ENCODE peak calls at places on chromosomes 16 and 17, in four cellular contexts. J is K562, L is H1, K is GM12878. N is an unnamed sample.

GRCh38 chr17:75849304-75849695 is 5.1 kb upstream of the UNC13D start:
- DNase-seq in L (no peak), J (peak; percentile 68), K (no peak), N (no peak)

GRCh38 chr17:16378631-16379282 is 2.1 kb upstream of the UBB start:
- DNase-seq in K (no peak), L (no peak), J (peak; percentile 39), N (no peak)

GRCh38 chr16:21611178-21611545 is 11.8 kb downstream of the METTL9 start:
- DNase-seq in J (no peak), K (no peak), L (no peak), N (peak; percentile 65)

GRCh38 chr17:75518201-75518600 is 1.9 kb downstream of the TSEN54 start:
- DNase-seq in L (no peak), J (no peak), K (peak; percentile 28), N (no peak)

GRCh38 chr17:77345260-77345910 is 204.6 kb downstream of the SEC14L1 start:
- DNase-seq in L (no peak), K (no peak), J (no peak), N (no peak)

GRCh38 chr16:30355144-30355953 is at the start of gene CD2BP2:
- DNase-seq in J (peak; percentile 94), K (peak; percentile 93), L (peak; percentile 92), N (peak; percentile 100)

GRCh38 chr17:47978324-47978723 is 7.4 kb downstream of the CDK5RAP3 start:
- DNase-seq in L (peak; percentile 83), K (no peak), J (peak; percentile 83), N (peak; percentile 54)

GRCh38 chr16:27080870-27081269 is 14.1 kb downstream of the C16orf82 start:
- DNase-seq in K (no peak), J (peak; percentile 39), L (no peak), N (no peak)

GRCh38 chr17:46733837-46734516 is 84.5 kb downstream of the WNT3 start:
- DNase-seq in K (no peak), L (no peak), J (no peak), N (peak; percentile 69)

GRCh38 chr16:29899516-29900101 is at the start of gene SEZ6L2:
- DNase-seq in K (no peak), J (peak; percentile 77), L (peak; percentile 95), N (peak; percentile 86)

GRCh38 chr17:79023886-79024771 is at the start of gene C1QTNF1:
- DNase-seq in K (no peak), L (peak; percentile 77), J (peak; percentile 71), N (peak; percentile 38)

GRCh38 chr16:68362314-68362913 is 51.6 kb downstream of the PRMT7 start:
- DNase-seq in J (no peak), L (no peak), K (no peak), N (no peak)

GRCh38 chr16:80440691-80441090 is 100.1 kb upstream of the DYNLRB2 start:
- DNase-seq in L (no peak), K (no peak), J (no peak), N (no peak)

GRCh38 chr16:51392651-51393187 is 241.6 kb upstream of the SALL1 start:
- DNase-seq in L (peak; percentile 54), J (no peak), K (no peak), N (peak; percentile 85)

GRCh38 chr16:19382084-19382801 is 35.4 kb upstream of the TMC5 start:
- DNase-seq in L (no peak), K (no peak), J (no peak), N (no peak)

GRCh38 chr17:59093702-59094231 is 12.9 kb downstream of the TRIM37 start:
- DNase-seq in J (no peak), L (no peak), K (no peak), N (peak; percentile 97)

GRCh38 chr17:66787914-66788313 is 47.0 kb upstream of the CACNG5 start:
- DNase-seq in L (no peak), J (no peak), K (no peak), N (no peak)

GRCh38 chr17:61307905-61308886 is 91.4 kb upstream of the TBX2 start:
- DNase-seq in K (no peak), J (no peak), L (no peak), N (peak; percentile 99)

GRCh38 chr17:76468634-76469010 is 1.2 kb downstream of the AANAT start:
- DNase-seq in K (no peak), J (no peak), L (no peak), N (no peak)

GRCh38 chr17:32283745-32284207 is 18.1 kb downstream of the RHBDL3 start:
- DNase-seq in K (no peak), L (no peak), J (peak; percentile 59), N (peak; percentile 72)

GRCh38 chr16:3149630-3150345 is 15.0 kb downstream of the ZNF213 start:
- DNase-seq in J (peak; percentile 82), L (peak; percentile 87), K (no peak), N (peak; percentile 42)

GRCh38 chr17:13864551-13864950 is 204.8 kb upstream of the COX10 start:
- DNase-seq in L (no peak), K (no peak), J (no peak), N (peak; percentile 66)

GRCh38 chr17:7222093-7222971 is 2.6 kb downstream of the ACADVL start:
- DNase-seq in K (no peak), L (no peak), J (no peak), N (no peak)

GRCh38 chr17:17088104-17088485 is 45.8 kb downstream of the MPRIP start:
- DNase-seq in J (peak; percentile 61), L (no peak), K (no peak), N (no peak)

GRCh38 chr17:14354807-14355206 is 53.9 kb downstream of the HS3ST3B1 start:
- DNase-seq in L (no peak), J (no peak), K (no peak), N (no peak)

GRCh38 chr16:21060027-21060510 is 90.6 kb downstream of the DNAH3 start:
- DNase-seq in K (no peak), J (no peak), L (no peak), N (no peak)

GRCh38 chr17:40092581-40092980 is 7.8 kb downstream of the NR1D1 start:
- DNase-seq in L (no peak), K (no peak), J (no peak), N (no peak)
- TF ChIP-seq CHD1 in L (no peak), K (no peak), J (no peak), N (no peak)

DNA sequence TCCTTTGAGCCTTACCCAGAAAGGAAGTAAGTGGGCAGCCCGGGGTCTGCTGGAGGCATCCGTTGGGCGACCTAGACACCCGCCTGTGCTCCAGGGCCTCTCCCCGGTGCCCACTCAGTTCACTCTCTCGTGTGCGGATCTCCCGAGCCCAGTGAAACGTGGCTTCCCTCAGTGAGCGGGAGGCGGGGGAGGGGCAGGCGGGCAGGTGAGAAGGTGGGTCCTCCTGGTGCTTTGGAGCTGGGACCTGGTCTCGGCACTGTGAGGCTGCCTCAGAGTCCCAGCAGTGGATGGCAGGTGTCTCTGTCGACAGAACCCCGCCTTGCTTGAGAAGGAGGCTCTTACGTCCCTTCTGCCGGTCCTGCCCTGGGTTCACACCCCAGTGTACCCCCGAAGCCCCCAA is 8.0 kb downstream of the ZNF276 start:
- DNase-seq in K (no peak), L (no peak), J (no peak), N (no peak)
- TF ChIP-seq CHD1 in K (no peak), L (no peak), J (no peak), N (no peak)

DNA sequence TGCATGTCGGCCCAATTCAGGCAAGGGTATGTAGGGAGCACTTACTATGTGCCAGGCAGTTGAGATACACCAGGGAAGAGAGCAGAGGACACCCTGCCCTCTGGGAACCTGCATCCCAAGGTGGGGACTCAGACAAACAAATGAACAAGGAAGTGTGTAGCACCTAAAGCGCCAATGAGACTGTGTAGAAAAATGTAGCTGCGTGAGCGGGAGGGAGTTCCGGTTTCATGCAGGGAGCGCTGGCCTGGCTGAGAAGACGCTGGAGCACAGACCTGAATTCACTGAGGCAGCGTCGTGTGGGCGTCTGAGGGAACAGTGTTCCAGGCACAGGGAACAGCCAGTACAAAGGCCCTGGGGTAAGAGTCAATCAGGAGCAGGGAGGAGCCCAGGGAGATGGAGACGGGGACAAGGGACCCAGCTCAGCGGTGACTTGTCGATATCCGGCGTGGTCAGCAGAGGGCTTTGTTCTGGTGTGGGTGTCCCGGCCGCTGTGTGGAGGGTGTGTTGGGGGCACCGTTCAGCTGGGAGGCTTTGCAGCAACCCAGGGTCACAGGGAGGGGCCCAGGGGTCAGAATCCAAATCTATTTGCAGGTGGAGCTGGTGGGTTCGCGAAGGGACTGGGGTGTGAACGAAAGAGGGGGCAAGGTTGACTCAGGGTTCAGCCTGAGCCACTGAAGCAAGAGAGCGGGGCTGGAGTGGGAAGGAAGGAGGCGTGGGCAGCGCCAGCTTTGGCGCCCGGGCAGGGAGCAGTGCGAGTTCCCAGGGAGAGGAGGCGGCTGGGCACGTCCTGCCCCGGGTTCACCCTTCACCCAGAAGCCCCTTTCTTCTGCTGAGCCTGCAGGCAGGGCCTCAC is 17.8 kb upstream of the OSGIN1 start:
- DNase-seq in J (no peak), L (no peak), K (no peak), N (no peak)
- TF ChIP-seq CHD1 in J (no peak), L (no peak), K (no peak), N (no peak)

DNA sequence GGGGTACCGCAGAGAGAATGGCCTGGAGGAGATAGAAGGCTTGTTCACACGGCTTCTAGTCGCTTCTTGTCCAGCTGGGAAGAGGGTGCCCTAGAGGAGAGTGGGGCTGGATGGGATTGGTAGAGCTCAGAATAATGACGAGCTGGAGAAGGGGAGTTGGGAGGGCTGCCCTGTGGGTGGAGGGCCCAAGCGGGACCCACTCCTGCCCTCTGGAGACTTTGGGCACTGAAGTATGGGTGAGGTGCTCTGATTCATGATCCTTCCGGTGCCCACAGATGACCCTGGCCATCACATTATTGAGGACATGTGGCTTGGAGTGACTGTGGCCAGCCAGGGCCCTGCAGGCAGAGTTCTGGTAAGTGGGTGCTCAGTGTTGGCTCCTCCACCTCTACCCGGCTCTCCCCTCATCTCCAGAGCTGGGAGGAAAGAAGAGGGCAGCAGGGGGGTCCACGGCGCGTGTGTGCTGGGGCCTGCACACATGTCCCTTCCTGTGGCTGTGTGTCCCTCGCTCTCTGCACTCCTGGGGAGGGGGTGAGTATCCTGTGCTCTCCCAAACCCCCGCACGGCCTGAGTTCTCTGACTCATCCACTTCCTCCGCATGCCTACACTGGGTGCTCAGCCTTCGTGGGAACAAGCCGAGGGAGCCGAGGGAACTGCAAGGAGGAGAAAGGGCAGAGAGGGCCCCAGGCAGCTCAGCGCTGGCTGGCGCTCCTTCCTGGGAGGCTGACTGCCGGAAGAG is 8.5 kb downstream of the ITGA3 start:
- DNase-seq in K (no peak), J (peak; percentile 21), L (no peak), N (peak; percentile 97)
- TF ChIP-seq CHD1 in K (no peak), J (no peak), L (no peak), N (no peak)

DNA sequence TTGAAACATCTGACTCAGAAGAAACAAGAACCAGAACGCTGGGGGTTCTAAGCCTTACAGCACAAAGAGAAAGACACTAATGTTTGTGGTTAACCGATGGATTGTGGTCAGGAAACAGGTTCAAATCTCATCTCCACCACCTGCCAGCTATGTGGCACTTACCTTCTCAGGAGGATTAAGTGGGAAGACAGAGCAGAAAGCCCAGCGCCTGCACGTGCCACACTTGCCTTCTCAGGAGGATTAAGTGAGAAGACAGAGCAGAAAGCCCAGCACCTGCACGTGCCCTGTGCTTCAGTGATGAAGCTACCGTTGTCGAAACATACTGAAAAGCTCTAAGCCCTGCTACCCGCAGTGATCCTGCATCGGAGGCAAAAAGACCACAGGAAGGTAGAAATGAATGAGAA is 90.6 kb downstream of the NXN start:
- DNase-seq in J (no peak), L (no peak), K (peak; percentile 24), N (no peak)
- TF ChIP-seq CHD1 in J (no peak), L (no peak), K (no peak), N (no peak)

GRCh38 chr17:68239967-68240366 is 7.9 kb upstream of the AMZ2 start:
- DNase-seq in J (no peak), K (no peak), L (no peak), N (no peak)

GRCh38 chr17:68238894-68239293 is 8.9 kb upstream of the AMZ2 start:
- DNase-seq in K (no peak), L (no peak), J (no peak), N (no peak)

GRCh38 chr17:68238488-68238887 is 9.4 kb upstream of the AMZ2 start:
- DNase-seq in L (peak; percentile 6), J (no peak), K (no peak), N (no peak)
- TF ChIP-seq CHD1 in L (no peak), J (no peak), K (no peak), N (no peak)